ENCODE peak calls at places on chromosomes 3 and 15, in six cellular contexts. J is IMR-90, I is neuronal stem cell, P is H9, H is H1, B is trophoblast cell. R is an unnamed sample.

GRCh38 chr15:69308949-69309348 is 10.2 kb downstream of the PAQR5 start:
- DNase-seq in B (no peak), P (no peak), J (no peak), H (no peak), I (no peak), R (no peak)

GRCh38 chr3:72150634-72151412 is 365.9 kb upstream of the PROK2 start:
- DNase-seq in B (no peak), I (no peak), J (no peak), H (no peak), P (no peak), R (no peak)

GRCh38 chr3:16546186-16547004 is 32.9 kb upstream of the RFTN1 start:
- DNase-seq in H (no peak), J (no peak), I (no peak), B (no peak), P (no peak), R (no peak)

GRCh38 chr3:10459954-10460754 is 45.2 kb downstream of the ATP2B2 start:
- DNase-seq in H (peak), B (peak), I (peak), J (peak), P (peak), R (peak)

GRCh38 chr15:53588773-53589172 is 170.7 kb downstream of the WDR72 start:
- DNase-seq in H (no peak), B (peak), I (no peak), J (no peak), P (no peak), R (peak)

GRCh38 chr15:57769266-57769665 is 62.8 kb downstream of the POLR2M start:
- DNase-seq in H (no peak), J (peak), B (peak), P (no peak), I (no peak), R (peak)

GRCh38 chr15:48963524-48964113 is at the start of gene SHC4:
- DNase-seq in J (peak), H (no peak), P (peak), B (no peak), I (peak), R (peak)

GRCh38 chr3:23663661-23664186 is 142.0 kb upstream of the UBE2E1 start:
- DNase-seq in B (no peak), H (no peak), P (no peak), I (no peak), J (no peak), R (no peak)

GRCh38 chr3:123076496-123077418 is 9.9 kb downstream of the PDIA5 start:
- DNase-seq in J (no peak), B (no peak), H (no peak), I (no peak), P (no peak), R (peak)

GRCh38 chr3:48826451-48826850 is 21.2 kb downstream of the PRKAR2A start:
- DNase-seq in J (peak), B (no peak), H (no peak), P (no peak), I (no peak), R (peak)

GRCh38 chr3:43512749-43513404 is 108.9 kb downstream of the ANO10 start:
- DNase-seq in P (no peak), I (no peak), J (peak), B (no peak), H (no peak), R (peak)

GRCh38 chr15:23645379-23646164 is 2.1 kb downstream of the MAGEL2 start:
- DNase-seq in B (no peak), H (no peak), P (peak), I (no peak), J (no peak), R (no peak)

GRCh38 chr3:32239638-32240550 is 1.4 kb downstream of the CMTM8 start:
- DNase-seq in P (peak), I (peak), B (no peak), H (no peak), J (no peak), R (peak)

GRCh38 chr3:190169877-190170276 is 49.2 kb upstream of the P3H2 start:
- DNase-seq in P (no peak), J (no peak), H (no peak), I (no peak), B (no peak), R (no peak)

GRCh38 chr15:39243396-39243795 is 337.5 kb upstream of the THBS1 start:
- DNase-seq in J (peak), P (no peak), H (no peak), I (no peak), B (peak), R (no peak)

GRCh38 chr3:115766587-115767492 is 143.5 kb downstream of the GAP43 start:
- DNase-seq in P (no peak), H (no peak), J (peak), B (no peak), I (no peak), R (peak)

GRCh38 chr3:99118381-99118780 is 216.9 kb upstream of the DCBLD2 start:
- DNase-seq in H (no peak), J (peak), I (no peak), P (no peak), B (no peak), R (no peak)

GRCh38 chr3:20462723-20463122 is 276.7 kb upstream of the SGO1 start:
- DNase-seq in B (no peak), J (no peak), I (no peak), H (no peak), P (no peak), R (no peak)

GRCh38 chr3:158711886-158712285 is 20.4 kb downstream of the RARRES1 start:
- DNase-seq in J (peak), P (no peak), B (no peak), I (no peak), H (no peak), R (peak)

GRCh38 chr3:4600526-4600925 is 107.4 kb downstream of the ITPR1 start:
- DNase-seq in P (no peak), H (no peak), B (no peak), I (no peak), J (no peak), R (no peak)

GRCh38 chr3:155572085-155572484 is 172.8 kb downstream of the PLCH1 start:
- DNase-seq in H (no peak), J (no peak), B (no peak), I (no peak), P (no peak), R (peak)

GRCh38 chr3:175397407-175397806 is 538.3 kb downstream of the NAALADL2 start:
- DNase-seq in I (no peak), J (no peak), H (no peak), P (no peak), B (no peak), R (peak)

GRCh38 chr15:101535170-101535902 is 45.8 kb upstream of the PCSK6 start:
- DNase-seq in I (no peak), J (no peak), H (no peak), P (peak), B (no peak), R (no peak)

GRCh38 chr15:101536875-101537405 is 47.4 kb upstream of the PCSK6 start:
- DNase-seq in H (no peak), J (no peak), I (no peak), P (peak), B (no peak), R (no peak)

GRCh38 chr15:101537681-101538080 is 48.2 kb upstream of the PCSK6 start:
- DNase-seq in B (no peak), J (no peak), H (no peak), I (no peak), P (no peak), R (peak)

GRCh38 chr15:101534376-101534970 is 45.0 kb upstream of the PCSK6 start:
- DNase-seq in H (no peak), J (no peak), I (no peak), B (no peak), P (peak), R (no peak)

GRCh38 chr15:101536166-101536874 is 46.8 kb upstream of the PCSK6 start:
- DNase-seq in I (no peak), H (no peak), J (no peak), B (no peak), P (peak), R (no peak)
- H4K91ac ChIP-seq in I (no peak), H (no peak), J (no peak), B (peak), P (no peak), R (peak)

GRCh38 chr3:1908651-1909445 is 189.8 kb upstream of the CNTN4 start:
- DNase-seq in P (no peak), J (no peak), I (no peak), H (no peak), B (no peak), R (no peak)
- H4K91ac ChIP-seq in P (no peak), J (no peak), I (no peak), H (no peak), B (no peak), R (no peak)

GRCh38 chr3:64456674-64457073 is 231.1 kb downstream of the ADAMTS9 start:
- DNase-seq in H (no peak), B (no peak), J (no peak), P (no peak), I (no peak), R (no peak)
- H4K91ac ChIP-seq in H (no peak), B (no peak), J (no peak), P (no peak), I (no peak), R (no peak)

DNA sequence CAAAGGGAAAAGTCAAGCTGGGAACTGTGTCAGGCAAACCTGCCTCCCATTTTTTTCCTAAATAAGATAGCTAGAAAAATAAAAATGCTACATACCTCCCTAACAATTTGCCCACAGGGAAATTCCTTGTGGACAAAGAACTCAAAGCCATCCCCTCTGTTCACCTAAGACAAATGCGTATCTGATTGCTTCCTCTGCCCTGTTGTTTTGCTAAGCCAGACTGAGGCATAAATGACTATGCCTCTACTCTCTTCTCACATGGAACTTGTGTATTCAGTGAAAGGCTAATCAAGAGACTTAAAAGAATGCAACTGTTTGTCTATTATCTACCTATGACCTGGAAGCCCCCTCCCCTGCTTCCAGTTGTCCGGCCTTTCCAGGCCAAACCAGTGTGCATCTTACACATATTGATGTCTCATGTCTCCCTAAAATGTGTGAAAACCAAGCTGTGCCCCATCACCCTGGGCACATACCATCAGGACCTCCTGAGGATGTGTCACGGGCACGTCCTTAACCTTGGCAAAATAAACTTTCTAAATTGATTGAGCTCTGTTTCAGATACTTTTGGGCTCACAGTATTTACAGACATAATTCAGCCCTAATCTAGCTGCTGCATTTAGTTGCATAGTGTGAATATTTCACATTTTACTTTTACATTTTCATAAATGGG is 15.8 kb downstream of the CHD2 start:
- DNase-seq in H (no peak), J (peak), I (no peak), P (no peak), B (peak), R (no peak)
- H4K91ac ChIP-seq in H (no peak), J (no peak), I (no peak), P (no peak), B (no peak), R (peak)

DNA sequence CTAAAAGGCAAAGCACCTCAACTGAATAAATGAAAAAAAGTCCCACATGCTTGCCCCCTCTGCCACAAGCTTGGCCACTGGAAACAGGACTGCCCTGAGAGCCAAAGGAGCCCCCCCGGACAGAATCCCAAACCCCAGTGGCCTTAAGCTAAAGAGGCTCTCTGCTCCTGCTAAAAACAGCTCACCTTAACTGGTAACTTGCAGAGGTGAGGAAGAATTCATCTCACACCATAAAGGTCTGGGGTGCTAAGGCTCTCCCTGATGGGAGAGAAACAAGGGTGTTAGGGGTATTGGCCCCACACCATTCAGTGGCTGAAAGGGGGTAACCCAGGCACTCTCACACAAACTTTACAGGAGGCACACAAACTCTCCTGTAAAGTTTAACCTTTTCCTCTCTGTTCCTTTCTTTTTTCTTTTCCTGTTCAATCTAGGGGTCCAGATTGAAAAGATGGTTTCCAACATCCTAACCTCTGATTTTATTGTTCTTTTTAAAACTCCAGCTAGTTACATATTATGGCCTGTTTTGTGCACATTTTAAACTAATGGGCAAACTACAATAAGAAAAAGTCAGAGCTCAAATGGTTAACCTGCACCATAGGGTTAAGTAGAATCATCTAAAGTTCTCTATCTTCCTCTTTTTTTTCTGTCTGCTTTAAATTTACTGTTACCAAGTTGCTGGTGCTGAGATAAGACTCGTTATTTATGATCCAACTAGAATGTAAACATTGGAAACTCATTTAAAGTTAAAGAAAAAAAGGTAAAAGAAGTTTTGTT is 19.9 kb downstream of the TRANK1 start:
- DNase-seq in B (no peak), J (no peak), P (no peak), I (no peak), H (no peak), R (no peak)
- H4K91ac ChIP-seq in B (peak), J (no peak), P (no peak), I (no peak), H (no peak), R (no peak)